ENCODE peak calls at places on chromosomes 7 and 10, in ten cellular contexts. G is GM03348; S is stomach; W is G401; F is anterior cingulate cortex; V is ACHN; O is stimulated activated CD4-positive, alpha-beta T cell treated with anti-CD3 and anti-CD28 coated beads, Interleukin-2, amount 100 ng/mL, for 4 hours; A is A549; Z is AG08395; Q is GM12865. C is an unnamed sample.

GRCh38 chr10:44986670-44987069 is 8.1 kb upstream of the DEPP1 start:
- DNase-seq in V (no peak), F (no peak), A (no peak), S (no peak), G (no peak), Q (no peak), W (no peak), Z (no peak), O (no peak), C (no peak)

GRCh38 chr10:98270026-98270740 is 2.2 kb upstream of the LOXL4 start:
- DNase-seq in V (no peak), F (no peak), A (no peak), G (no peak), W (no peak), Z (no peak), Q (no peak), O (no peak), S (no peak), C (no peak)

GRCh38 chr10:43282881-43283280 is 16.0 kb upstream of the RASGEF1A start:
- DNase-seq in S (no peak), V (peak; percentile 54), W (no peak), A (no peak), F (no peak), Z (no peak), G (no peak), O (no peak), Q (no peak), C (no peak)

GRCh38 chr7:135744938-135745701 is 3.5 kb downstream of the FAM180A start:
- DNase-seq in Z (peak; percentile 59), A (no peak), W (no peak), O (no peak), F (no peak), S (no peak), Q (no peak), V (no peak), G (peak; percentile 50), C (no peak)

GRCh38 chr7:41579961-41580935 is 122.6 kb downstream of the INHBA start:
- DNase-seq in O (no peak), A (no peak), V (peak; percentile 70), W (no peak), F (no peak), Z (peak; percentile 75), Q (no peak), G (peak; percentile 73), S (no peak), C (no peak)

GRCh38 chr10:77163670-77164348 is 473.8 kb downstream of the KCNMA1 start:
- DNase-seq in O (no peak), G (peak; percentile 82), S (no peak), A (peak; percentile 67), F (no peak), Q (no peak), V (peak; percentile 96), Z (peak; percentile 89), W (no peak), C (no peak)

GRCh38 chr10:61974611-61975010 is 73.1 kb downstream of the ARID5B start:
- DNase-seq in V (no peak), Q (peak; percentile 77), O (no peak), A (no peak), F (peak; percentile 23), Z (no peak), G (no peak), W (no peak), S (peak; percentile 60), C (no peak)

GRCh38 chr7:33885290-33886005 is 19.9 kb upstream of the BMPER start:
- DNase-seq in Q (no peak), O (no peak), S (no peak), W (no peak), G (no peak), V (no peak), A (no peak), Z (no peak), F (no peak), C (no peak)

GRCh38 chr7:142897691-142898090 is 12.1 kb upstream of the TRPV6 start:
- DNase-seq in Q (no peak), G (no peak), W (no peak), F (no peak), S (no peak), Z (no peak), A (no peak), V (no peak), O (no peak), C (no peak)

GRCh38 chr7:100673942-100674431 is 447 bp downstream of the GNB2 start:
- DNase-seq in V (peak; percentile 21), F (peak; percentile 62), G (peak; percentile 56), S (no peak), A (no peak), Z (no peak), W (no peak), Q (peak; percentile 54), O (no peak), C (no peak)

GRCh38 chr7:51376420-51377092 is 59.9 kb upstream of the COBL start:
- DNase-seq in Q (no peak), A (no peak), V (peak; percentile 83), Z (no peak), F (no peak), O (no peak), S (no peak), G (no peak), W (no peak), C (no peak)

GRCh38 chr10:13047529-13048206 is 46.2 kb upstream of the CCDC3 start:
- DNase-seq in W (no peak), S (no peak), Q (no peak), O (no peak), G (no peak), F (no peak), A (no peak), Z (no peak), V (no peak), C (no peak)

GRCh38 chr7:142384508-142384922 is 126.7 kb upstream of the PRSS58 start:
- DNase-seq in Q (no peak), G (peak; percentile 54), S (no peak), Z (peak; percentile 72), V (no peak), W (no peak), O (peak; percentile 12), F (no peak), A (no peak), C (no peak)

C was measured in activated B cell treated with CpG ODN at 0.5 μM for 24 hours.